ENCODE peak calls at places on chromosomes 4 and X, in nine cellular contexts. X is lung; R is CD4-positive, CD25-positive, alpha-beta regulatory T cell; V is HepG2; M is mammary epithelial cell; I is HCT116; Z is mesendoderm; B is iPS DF 6.9; G is fibroblast of lung. F is an unnamed sample.

GRCh38 chrX:5236096-5236495 is 992.6 kb downstream of the NLGN4X start:
- DNase-seq in X (no peak), R (no peak), V (no peak), M (peak), I (no peak), Z (peak), B (no peak), G (no peak), F (no peak)

GRCh38 chr4:42397256-42397634 is at the start of gene SHISA3:
- DNase-seq in X (no peak), R (peak), V (no peak), M (no peak), I (no peak), Z (peak), B (no peak), G (peak), F (no peak)

GRCh38 chrX:140933056-140933455 is 69.3 kb upstream of the SPANXB1 start:
- DNase-seq in X (no peak), R (no peak), V (no peak), M (no peak), I (no peak), Z (no peak), B (no peak), G (peak), F (no peak)

GRCh38 chr4:126799471-126799870 is 833.3 kb upstream of the INTU start:
- DNase-seq in X (no peak), R (no peak), V (no peak), M (no peak), I (no peak), Z (no peak), B (no peak), G (peak), F (no peak)

GRCh38 chr4:108205859-108206258 is 37.1 kb upstream of the LEF1 start:
- DNase-seq in X (no peak), R (no peak), V (no peak), M (no peak), I (no peak), Z (no peak), B (no peak), G (no peak), F (no peak)

GRCh38 chr4:39631700-39632079 is 7.0 kb downstream of the SMIM14 start:
- DNase-seq in X (no peak), R (no peak), V (no peak), M (no peak), I (no peak), Z (no peak), B (no peak), G (no peak), F (no peak)

GRCh38 chrX:19956923-19957322 is 33.9 kb downstream of the BCLAF3 start:
- DNase-seq in X (no peak), R (no peak), V (no peak), M (no peak), I (no peak), Z (no peak), B (no peak), G (no peak), F (no peak)

GRCh38 chr4:675980-676870 is 1.9 kb downstream of the MYL5 start:
- DNase-seq in X (no peak), R (no peak), V (no peak), M (no peak), I (no peak), Z (no peak), B (no peak), G (no peak), F (no peak)

GRCh38 chrX:72470111-72470510 is 102.5 kb downstream of the HDAC8 start:
- DNase-seq in X (no peak), R (no peak), V (no peak), M (no peak), I (no peak), Z (no peak), B (no peak), G (no peak), F (no peak)

GRCh38 chr4:84239278-84239845 is 259.7 kb downstream of the NKX6-1 start:
- DNase-seq in X (no peak), R (no peak), V (no peak), M (no peak), I (no peak), Z (peak), B (no peak), G (no peak), F (no peak)

GRCh38 chr4:110309686-110310085 is 111.3 kb upstream of the ELOVL6 start:
- DNase-seq in X (no peak), R (no peak), V (no peak), M (no peak), I (no peak), Z (no peak), B (no peak), G (peak), F (no peak)

GRCh38 chrX:139091878-139092277 is 380.4 kb upstream of the FGF13 start:
- DNase-seq in X (no peak), R (no peak), V (no peak), M (no peak), I (no peak), Z (no peak), B (no peak), G (no peak), F (no peak)

GRCh38 chrX:47198026-47198686 is 4.5 kb downstream of the UBA1 start:
- DNase-seq in X (no peak), R (no peak), V (no peak), M (no peak), I (no peak), Z (peak), B (no peak), G (no peak), F (no peak)

GRCh38 chr4:37517326-37517725 is 168.8 kb downstream of the RELL1 start:
- DNase-seq in X (no peak), R (no peak), V (no peak), M (no peak), I (no peak), Z (no peak), B (no peak), G (no peak), F (no peak)

GRCh38 chrX:112081781-112082482 is 644 bp downstream of the TRPC5 start:
- DNase-seq in X (no peak), R (no peak), V (no peak), M (no peak), I (no peak), Z (peak), B (no peak), G (no peak), F (no peak)

GRCh38 chrX:136268051-136269048 is 17.1 kb upstream of the MAP7D3 start:
- DNase-seq in X (no peak), R (peak), V (peak), M (no peak), I (peak), Z (peak), B (no peak), G (peak), F (no peak)

GRCh38 chr4:40247350-40247749 is 50.5 kb downstream of the RHOH start:
- DNase-seq in X (no peak), R (peak), V (no peak), M (no peak), I (no peak), Z (no peak), B (no peak), G (no peak), F (no peak)

GRCh38 chr4:140053185-140053584 is 100.8 kb downstream of the MAML3 start:
- DNase-seq in X (no peak), R (no peak), V (no peak), M (no peak), I (no peak), Z (peak), B (no peak), G (no peak), F (no peak)

GRCh38 chr4:140049024-140049923 is 104.7 kb downstream of the MAML3 start:
- DNase-seq in X (no peak), R (peak), V (peak), M (peak), I (no peak), Z (peak), B (peak), G (peak), F (no peak)

GRCh38 chr4:140054861-140055260 is 99.1 kb downstream of the MAML3 start:
- DNase-seq in X (no peak), R (no peak), V (no peak), M (no peak), I (no peak), Z (no peak), B (no peak), G (no peak), F (no peak)

GRCh38 chr4:140049924-140050681 is 103.9 kb downstream of the MAML3 start:
- DNase-seq in X (no peak), R (no peak), V (no peak), M (no peak), I (no peak), Z (peak), B (peak), G (peak), F (no peak)

DNA sequence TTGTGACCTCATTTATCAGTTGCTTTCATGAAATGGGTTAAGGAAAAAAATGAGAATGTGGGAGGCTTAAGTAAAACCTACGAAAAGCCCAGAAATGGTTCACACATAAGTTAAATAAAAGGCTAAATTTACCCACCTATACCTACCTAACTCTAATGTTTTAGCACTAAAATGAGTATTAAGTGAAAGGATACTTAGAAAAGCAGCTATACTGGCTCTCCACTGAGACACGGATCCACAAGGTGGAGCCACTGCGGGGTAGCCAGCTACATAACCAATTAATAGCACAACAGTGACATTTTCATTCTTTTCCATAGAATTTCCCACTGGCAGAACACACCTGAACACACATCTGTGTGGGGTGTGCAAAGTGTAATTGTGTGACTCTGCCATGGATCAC is 101.9 kb downstream of the MAML3 start:
- DNase-seq in X (peak), R (peak), V (peak), M (peak), I (peak), Z (peak), B (no peak), G (peak), F (no peak)
- H3K27ac ChIP-seq in X (no peak), R (no peak), V (no peak), M (no peak), I (no peak), Z (no peak), B (no peak), G (no peak), F (no peak)

GRCh38 chr4:117783716-117784115 is 250.6 kb upstream of the NDST3 start:
- DNase-seq in X (no peak), R (no peak), V (no peak), M (peak), I (no peak), Z (no peak), B (no peak), G (peak), F (no peak)
- H3K27ac ChIP-seq in X (no peak), R (no peak), V (no peak), M (no peak), I (no peak), Z (no peak), B (no peak), G (no peak), F (no peak)

DNA sequence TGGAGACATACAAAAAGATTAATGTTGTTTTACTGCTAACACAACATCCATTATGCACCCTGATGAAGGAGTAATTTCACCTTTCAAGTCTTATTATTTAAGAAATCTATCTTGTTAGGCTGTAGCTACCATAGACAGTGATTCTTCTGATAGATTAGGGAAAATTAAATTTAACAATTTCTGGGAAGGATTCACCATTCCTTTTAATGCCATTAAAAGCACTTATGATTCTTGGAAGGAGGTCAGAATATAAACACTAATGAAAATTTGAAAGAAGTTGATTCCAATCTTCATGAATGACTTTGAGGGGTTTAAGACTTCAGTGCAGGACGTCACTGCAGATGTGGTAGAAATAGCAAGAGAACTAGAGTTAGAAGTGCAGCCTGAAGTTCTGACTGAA is 69.8 kb downstream of the F11 start:
- DNase-seq in X (no peak), R (no peak), V (no peak), M (no peak), I (no peak), Z (no peak), B (no peak), G (no peak), F (no peak)
- H3K27ac ChIP-seq in X (no peak), R (no peak), V (no peak), M (no peak), I (no peak), Z (no peak), B (no peak), G (no peak), F (no peak)

DNA sequence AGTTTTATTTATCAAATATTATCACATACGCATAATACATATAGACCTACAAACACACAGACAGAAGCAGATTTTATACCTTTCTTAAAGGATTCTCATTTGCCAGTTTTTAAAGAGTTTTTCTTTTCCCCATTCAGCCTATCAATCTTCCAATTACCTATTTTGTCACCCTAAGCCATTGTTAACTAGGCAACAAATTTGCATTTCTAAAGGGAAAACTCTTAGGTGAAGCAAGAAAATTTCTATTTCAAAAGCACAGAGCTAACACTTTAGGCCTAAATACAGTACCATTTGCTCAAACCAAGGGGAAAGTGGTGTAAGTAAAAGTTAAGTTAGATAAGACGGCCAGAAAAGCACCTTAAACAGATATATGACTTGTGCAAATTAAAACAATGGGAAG is 156.6 kb downstream of the NDST3 start:
- DNase-seq in X (no peak), R (no peak), V (no peak), M (no peak), I (no peak), Z (no peak), B (no peak), G (no peak), F (no peak)
- H3K27ac ChIP-seq in X (no peak), R (no peak), V (no peak), M (no peak), I (no peak), Z (no peak), B (no peak), G (no peak), F (no peak)

GRCh38 chrX:26557691-26558321 is 341.8 kb downstream of the MAGEB5 start:
- DNase-seq in X (no peak), R (no peak), V (no peak), M (no peak), I (no peak), Z (no peak), B (no peak), G (no peak), F (no peak)

GRCh38 chrX:26558719-26559386 is 342.9 kb downstream of the MAGEB5 start:
- DNase-seq in X (no peak), R (no peak), V (no peak), M (no peak), I (no peak), Z (no peak), B (no peak), G (no peak), F (no peak)

DNA sequence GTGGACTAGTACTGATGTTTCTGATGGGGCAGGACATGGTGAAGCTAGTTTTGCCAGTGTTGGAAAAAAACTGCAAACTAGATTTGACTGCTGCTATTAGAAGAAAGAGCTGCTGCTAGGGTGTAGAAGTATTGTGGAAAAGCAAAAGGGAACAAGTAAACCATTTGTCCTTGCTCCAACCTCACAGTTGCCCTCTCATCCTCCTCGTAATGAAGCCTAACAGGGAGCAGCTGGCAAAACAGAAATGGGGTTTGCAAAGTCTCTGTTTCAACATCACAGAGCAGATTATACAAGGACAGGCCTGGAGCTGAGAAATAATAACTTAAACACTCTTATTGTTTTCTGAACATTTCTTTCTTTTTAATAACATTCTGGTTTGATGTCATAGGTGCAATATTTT is 346.2 kb downstream of the MAGEB5 start:
- DNase-seq in X (no peak), R (no peak), V (no peak), M (no peak), I (no peak), Z (no peak), B (no peak), G (no peak), F (no peak)
- H3K27ac ChIP-seq in X (no peak), R (no peak), V (no peak), M (no peak), I (no peak), Z (no peak), B (no peak), G (no peak), F (no peak)

DNA sequence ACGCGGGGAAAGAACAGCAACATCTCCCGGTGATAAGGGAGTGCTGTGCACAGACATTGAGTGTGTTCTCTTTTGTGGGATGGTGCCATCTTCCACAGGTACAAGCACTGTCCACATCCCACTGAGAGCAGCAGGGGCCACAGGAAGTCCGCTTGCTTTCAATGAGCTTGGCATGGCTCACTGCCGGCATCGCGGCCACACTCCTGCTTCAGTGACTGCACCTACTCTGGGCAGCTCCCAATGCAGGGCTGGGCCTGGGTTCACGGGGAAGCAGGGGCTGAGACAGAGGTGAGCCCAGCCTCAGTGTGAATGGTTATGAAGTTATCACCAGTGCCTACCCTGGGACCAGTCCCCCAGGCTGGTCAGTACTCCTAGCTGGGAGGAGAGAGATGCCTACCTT is 99.1 kb downstream of the MGST2 start:
- DNase-seq in X (no peak), R (no peak), V (no peak), M (no peak), I (no peak), Z (no peak), B (no peak), G (no peak), F (no peak)
- H3K27ac ChIP-seq in X (peak), R (no peak), V (no peak), M (no peak), I (no peak), Z (no peak), B (no peak), G (no peak), F (no peak)

GRCh38 chr4:182649698-182650477 is 267.3 kb downstream of the DCTD start:
- DNase-seq in X (no peak), R (no peak), V (no peak), M (no peak), I (no peak), Z (peak), B (no peak), G (no peak), F (no peak)
- H3K27ac ChIP-seq in X (no peak), R (no peak), V (no peak), M (no peak), I (no peak), Z (no peak), B (no peak), G (no peak), F (no peak)